ENCODE peak calls at places on chromosomes 5 and 9, in eight cellular contexts. D is fibroblast of pulmonary artery, I is transverse colon, J is body of pancreas, Q is fibroblast of lung, O is AG10803, G is GM12865, X is cardiac fibroblast. L is an unnamed sample.

GRCh38 chr5:148963679-148964078 is 99.2 kb downstream of the SH3TC2 start:
- DNase-seq in G (no peak), O (no peak), Q (no peak), I (no peak), X (no peak), D (no peak), J (no peak), L (no peak)

GRCh38 chr5:32794086-32794485 is 83.0 kb downstream of the NPR3 start:
- DNase-seq in I (no peak), D (peak), G (no peak), J (no peak), X (peak), Q (peak), O (peak), L (no peak)

GRCh38 chr5:135008981-135009735 is 24.9 kb downstream of the PITX1 start:
- DNase-seq in O (no peak), Q (no peak), J (no peak), I (no peak), G (no peak), X (no peak), D (no peak), L (no peak)

GRCh38 chr5:65163698-65164097 is 318.0 kb downstream of the ADAMTS6 start:
- DNase-seq in Q (no peak), J (no peak), I (no peak), G (no peak), X (peak), O (peak), D (no peak), L (no peak)

GRCh38 chr5:89457411-89458329 is 574.7 kb upstream of the MEF2C start:
- DNase-seq in I (no peak), X (peak), G (no peak), O (peak), D (peak), J (no peak), Q (peak), L (no peak)

GRCh38 chr5:32233696-32234447 is 59.8 kb upstream of the GOLPH3 start:
- DNase-seq in O (peak), D (peak), X (peak), Q (peak), J (peak), G (no peak), I (no peak), L (no peak)

GRCh38 chr5:109496112-109496511 is 86.3 kb upstream of the PJA2 start:
- DNase-seq in Q (peak), I (no peak), O (no peak), J (no peak), X (no peak), G (no peak), D (peak), L (no peak)

GRCh38 chr9:134620751-134621557 is 20.6 kb upstream of the COL5A1 start:
- DNase-seq in Q (no peak), O (no peak), I (no peak), J (no peak), X (no peak), D (no peak), G (no peak), L (no peak)

DNA sequence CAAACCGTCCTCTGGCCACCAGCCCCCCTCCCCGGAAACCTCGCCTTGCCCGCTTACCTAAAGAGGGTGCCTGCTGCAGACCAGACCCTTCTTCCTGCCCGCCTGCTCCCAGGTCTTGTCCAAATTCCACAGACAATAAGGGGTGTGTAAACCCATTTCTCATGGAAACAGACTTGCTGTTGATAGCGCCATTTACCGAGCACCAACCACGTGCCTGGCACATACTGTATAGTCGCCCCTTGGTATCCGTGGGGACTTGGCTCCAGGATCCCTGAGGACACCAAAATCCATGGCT is 25.1 kb downstream of the CDHR2 start:
- DNase-seq in I (no peak), J (no peak), D (no peak), X (peak), Q (no peak), G (no peak), O (no peak), L (no peak)
- TF ChIP-seq CTCF in I (no peak), J (no peak), D (no peak), X (no peak), Q (no peak), G (no peak), O (no peak), L (no peak)

GRCh38 chr5:56050566-56051292 is 56.0 kb upstream of the IL6ST start:
- DNase-seq in Q (no peak), I (no peak), X (no peak), D (peak), G (peak), O (no peak), J (no peak), L (no peak)
- H3K4me3 ChIP-seq in Q (no peak), I (no peak), X (no peak), D (no peak), G (no peak), O (no peak), J (no peak), L (no peak)

GRCh38 chr5:113084402-113085083 is 107.9 kb downstream of the DCP2 start:
- DNase-seq in D (no peak), J (no peak), X (no peak), I (no peak), O (no peak), G (no peak), Q (no peak), L (no peak)
- TF ChIP-seq CTCF in D (no peak), J (peak), X (no peak), I (no peak), O (no peak), G (no peak), Q (no peak), L (no peak)

DNA sequence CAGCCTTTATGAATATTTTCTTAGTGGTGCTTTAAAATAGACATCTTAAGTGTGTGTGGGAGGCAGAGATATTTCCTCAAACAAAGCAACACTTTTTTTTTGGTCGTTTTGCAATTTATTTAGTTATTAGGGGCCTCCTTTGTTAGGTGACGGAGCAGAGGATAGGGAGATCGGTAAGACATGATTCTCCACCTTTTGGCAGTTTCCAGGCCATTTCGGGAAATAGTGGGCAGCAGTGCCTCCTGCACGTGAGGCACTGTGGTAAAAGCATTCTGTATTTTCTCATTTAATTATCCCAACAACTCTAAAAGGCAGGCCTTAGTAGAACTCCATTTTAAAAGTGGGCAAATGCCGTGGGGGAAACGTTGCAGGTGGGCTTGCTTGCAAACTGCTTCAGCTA is 1.9 kb downstream of the OCLN start:
- DNase-seq in X (no peak), G (no peak), I (no peak), J (no peak), Q (no peak), D (no peak), O (no peak), L (no peak)
- H3K4me3 ChIP-seq in X (no peak), G (peak), I (no peak), J (peak), Q (no peak), D (no peak), O (no peak), L (peak)

DNA sequence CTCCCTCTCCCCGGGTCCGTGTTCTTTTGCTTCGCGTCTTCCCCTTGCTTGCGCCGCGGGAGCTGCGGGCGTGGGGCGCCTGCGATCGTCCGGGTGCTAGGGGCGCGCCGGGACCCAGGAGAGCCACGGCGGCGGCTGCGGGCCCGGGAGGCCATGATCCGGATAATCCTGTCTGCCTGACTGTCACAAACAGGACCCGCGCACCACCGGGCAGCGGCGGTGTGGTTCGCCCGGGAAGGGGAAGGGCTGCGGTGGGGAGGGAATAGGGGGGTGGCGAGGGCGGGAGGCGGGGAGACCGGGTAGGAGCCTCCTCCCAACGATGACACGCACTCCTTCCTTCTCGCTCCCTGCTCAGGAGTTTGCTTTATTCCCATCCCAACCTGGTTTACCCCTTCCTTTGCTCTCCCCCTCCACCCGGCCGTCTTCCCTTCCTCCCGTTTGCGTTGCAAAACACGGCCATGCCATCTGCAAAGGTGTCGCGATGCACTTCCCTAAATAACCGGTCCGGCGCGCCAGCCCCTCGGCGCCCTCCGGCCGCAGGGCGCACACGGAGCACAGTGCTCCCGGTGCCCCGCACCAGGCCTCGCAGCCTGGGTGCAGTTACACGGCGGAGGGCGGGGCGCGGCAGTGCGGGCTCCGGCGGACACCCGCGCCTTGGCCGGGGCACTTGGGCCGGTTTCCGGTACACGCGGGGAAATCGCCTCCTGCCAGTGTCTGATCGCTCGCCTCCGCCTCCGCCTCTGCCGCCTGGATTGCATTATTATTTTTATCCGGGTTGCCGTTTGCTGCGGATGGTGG is 1.5 kb downstream of the SMARCA2 start:
- DNase-seq in J (peak), Q (peak), D (peak), G (peak), X (peak), I (peak), O (peak), L (peak)
- TF ChIP-seq CTCF in J (peak), Q (no peak), D (no peak), G (no peak), X (no peak), I (peak), O (peak), L (no peak)

GRCh38 chr5:69415584-69415958 is 655 bp downstream of the MARVELD2 start:
- DNase-seq in J (peak), X (no peak), O (no peak), D (no peak), I (peak), Q (no peak), G (no peak), L (no peak)

GRCh38 chr5:69414885-69415583 is at the start of gene MARVELD2:
- DNase-seq in G (peak), O (peak), X (no peak), I (peak), J (peak), Q (peak), D (peak), L (peak)

GRCh38 chr5:69416699-69417098 is 1.8 kb downstream of the MARVELD2 start:
- DNase-seq in I (no peak), X (no peak), J (no peak), O (no peak), D (no peak), G (no peak), Q (no peak), L (no peak)

GRCh38 chr5:69418559-69418958 is 3.6 kb downstream of the MARVELD2 start:
- DNase-seq in O (no peak), I (no peak), G (no peak), D (no peak), Q (no peak), X (no peak), J (no peak), L (no peak)

GRCh38 chr5:69416180-69416579 is 1.3 kb downstream of the MARVELD2 start:
- DNase-seq in J (no peak), O (no peak), Q (no peak), I (no peak), D (no peak), X (no peak), G (no peak), L (no peak)
- H3K4me3 ChIP-seq in J (peak), O (no peak), Q (no peak), I (no peak), D (no peak), X (no peak), G (no peak), L (no peak)